ENCODE peak calls at places on chromosomes 1 and 21, in six cellular contexts. O is PC-9, K is prostate gland, X is IMR-90, Y is right lobe of liver, N is H9. T is an unnamed sample.

GRCh38 chr1:87284456-87285240 is 44.0 kb upstream of the LMO4 start:
- DNase-seq in O (no peak), K (no peak), X (peak; percentile 2), Y (no peak), N (no peak), T (no peak)

GRCh38 chr1:35505911-35506798 is 51.0 kb downstream of the KIAA0319L start:
- DNase-seq in O (peak; percentile 98), K (peak; percentile 72), X (peak; percentile 59), Y (no peak), N (no peak), T (no peak)

GRCh38 chr1:221672160-221672762 is 69.6 kb downstream of the DUSP10 start:
- DNase-seq in O (no peak), K (no peak), X (peak; percentile 86), Y (no peak), N (no peak), T (no peak)

GRCh38 chr1:234521802-234522185 is 42.8 kb upstream of the TARBP1 start:
- DNase-seq in O (no peak), K (no peak), X (no peak), Y (no peak), N (no peak), T (no peak)

GRCh38 chr1:33140153-33141149 is 41.4 kb downstream of the TRIM62 start:
- DNase-seq in O (no peak), K (no peak), X (peak; percentile 61), Y (no peak), N (peak; percentile 71), T (no peak)

GRCh38 chr1:181918893-181919728 is 142.4 kb downstream of the ZNF648 start:
- DNase-seq in O (no peak), K (no peak), X (no peak), Y (no peak), N (peak; percentile 69), T (no peak)

GRCh38 chr1:100942304-100943046 is 46.6 kb downstream of the SLC30A7 start:
- DNase-seq in O (no peak), K (no peak), X (no peak), Y (no peak), N (no peak), T (no peak)

GRCh38 chr1:168751195-168751650 is 22.2 kb upstream of the DPT start:
- DNase-seq in O (no peak), K (no peak), X (no peak), Y (no peak), N (no peak), T (no peak)

GRCh38 chr21:37463083-37463780 is 96.7 kb downstream of the DYRK1A start:
- DNase-seq in O (peak; percentile 41), K (no peak), X (peak; percentile 80), Y (no peak), N (no peak), T (no peak)

GRCh38 chr1:201190624-201191051 is at the start of gene IGFN1:
- DNase-seq in O (no peak), K (no peak), X (no peak), Y (no peak), N (peak; percentile 79), T (no peak)

GRCh38 chr1:52702886-52703787 is 5.0 kb upstream of the COA7 start:
- DNase-seq in O (peak; percentile 72), K (peak; percentile 86), X (peak; percentile 80), Y (peak; percentile 93), N (peak; percentile 97), T (peak; percentile 79)

GRCh38 chr1:200890818-200891773 is 3.6 kb upstream of the INAVA start:
- DNase-seq in O (peak; percentile 61), K (peak; percentile 30), X (peak; percentile 19), Y (peak; percentile 43), N (peak; percentile 83), T (no peak)

GRCh38 chr1:13628218-13628617 is 44.6 kb downstream of the PDPN start:
- DNase-seq in O (no peak), K (no peak), X (no peak), Y (no peak), N (no peak), T (no peak)

GRCh38 chr1:42240964-42241755 is 76.6 kb upstream of the GUCA2A start:
- DNase-seq in O (no peak), K (no peak), X (peak; percentile 65), Y (no peak), N (peak; percentile 23), T (no peak)

GRCh38 chr1:35556494-35557117 is 597 bp downstream of the KIAA0319L start:
- DNase-seq in O (no peak), K (no peak), X (no peak), Y (no peak), N (no peak), T (no peak)

GRCh38 chr1:199724049-199724448 is 303.5 kb upstream of the NR5A2 start:
- DNase-seq in O (no peak), K (no peak), X (no peak), Y (no peak), N (no peak), T (no peak)

GRCh38 chr1:77687519-77687906 is 5.1 kb upstream of the ZZZ3 start:
- DNase-seq in O (peak; percentile 41), K (no peak), X (no peak), Y (peak; percentile 26), N (peak; percentile 91), T (no peak)

GRCh38 chr1:41695118-41695517 is 210.6 kb upstream of the EDN2 start:
- DNase-seq in O (no peak), K (peak; percentile 50), X (no peak), Y (peak; percentile 51), N (no peak), T (no peak)

GRCh38 chr1:65209005-65209885 is 61.2 kb downstream of the AK4 start:
- DNase-seq in O (peak; percentile 42), K (peak; percentile 51), X (peak; percentile 47), Y (no peak), N (no peak), T (no peak)

GRCh38 chr1:16158993-16159831 is 3.3 kb upstream of the EPHA2 start:
- DNase-seq in O (peak; percentile 92), K (no peak), X (no peak), Y (no peak), N (no peak), T (peak; percentile 81)

GRCh38 chr21:43654806-43655489 is 4.3 kb downstream of the HSF2BP start:
- DNase-seq in O (peak; percentile 80), K (no peak), X (peak; percentile 70), Y (no peak), N (no peak), T (no peak)

GRCh38 chr1:92096317-92096716 is 16.2 kb downstream of the BTBD8 start:
- DNase-seq in O (no peak), K (no peak), X (peak; percentile 38), Y (no peak), N (no peak), T (no peak)

GRCh38 chr1:22320703-22321344 is 130.8 kb upstream of the ZBTB40 start:
- DNase-seq in O (no peak), K (no peak), X (no peak), Y (no peak), N (peak; percentile 22), T (no peak)

GRCh38 chr1:235073331-235073967 is 55.2 kb downstream of the TOMM20 start:
- DNase-seq in O (peak; percentile 99), K (peak; percentile 95), X (no peak), Y (peak; percentile 88), N (no peak), T (peak; percentile 84)

GRCh38 chr1:20463502-20463901 is 22.5 kb downstream of the CAMK2N1 start:
- DNase-seq in O (no peak), K (no peak), X (no peak), Y (no peak), N (no peak), T (no peak)

GRCh38 chr1:110200666-110201065 is 9.4 kb upstream of the KCNC4 start:
- DNase-seq in O (no peak), K (no peak), X (peak; percentile 47), Y (no peak), N (no peak), T (no peak)

GRCh38 chr1:236142358-236143103 is at the start of gene GPR137B:
- DNase-seq in O (no peak), K (peak; percentile 37), X (peak; percentile 54), Y (peak; percentile 74), N (peak; percentile 64), T (no peak)

GRCh38 chr1:92711473-92712165 is 73.3 kb downstream of the EVI5 start:
- DNase-seq in O (no peak), K (no peak), X (no peak), Y (no peak), N (no peak), T (no peak)

GRCh38 chr1:2888281-2888845 is 86.9 kb upstream of the TTC34 start:
- DNase-seq in O (no peak), K (no peak), X (no peak), Y (no peak), N (no peak), T (no peak)
- H3K9me3 ChIP-seq in O (no peaks in the 10 kb centered on the region), K (no peaks in the 10 kb centered on the region), X (peaks cover 67% of the 10 kb centered on the region), Y (no peaks in the 10 kb centered on the region), N (peaks cover 73% of the 10 kb centered on the region), T (no peaks in the 10 kb centered on the region)

GRCh38 chr1:28209700-28210099 is 23.1 kb downstream of the DNAJC8 start:
- DNase-seq in O (no peak), K (no peak), X (no peak), Y (no peak), N (no peak), T (no peak)
- TF ChIP-seq CTCF in O (no peak), K (no peak), X (no peak), Y (no peak), N (no peak), T (no peak)

GRCh38 chr1:39625462-39626273 is 13.8 kb downstream of the HEYL start:
- DNase-seq in O (no peak), K (no peak), X (peak; percentile 53), Y (no peak), N (no peak), T (no peak)

GRCh38 chr1:39626646-39627045 is 12.8 kb downstream of the HEYL start:
- DNase-seq in O (no peak), K (no peak), X (no peak), Y (no peak), N (no peak), T (no peak)

GRCh38 chr1:39622427-39622826 is 17.0 kb downstream of the HEYL start:
- DNase-seq in O (no peak), K (no peak), X (no peak), Y (no peak), N (no peak), T (no peak)

GRCh38 chr1:39623053-39623452 is 16.4 kb downstream of the HEYL start:
- DNase-seq in O (no peak), K (no peak), X (no peak), Y (no peak), N (no peak), T (no peak)

GRCh38 chr1:39625009-39625408 is 14.4 kb downstream of the HEYL start:
- DNase-seq in O (no peak), K (no peak), X (no peak), Y (no peak), N (no peak), T (no peak)
- H3K27me3 ChIP-seq in O (peaks cover 52% of the 10 kb centered on the region), K (no peaks in the 10 kb centered on the region), X (peaks cover 28% of the 10 kb centered on the region), Y (no peaks in the 10 kb centered on the region), N (no peaks in the 10 kb centered on the region), T (no peaks in the 10 kb centered on the region)

GRCh38 chr1:66418021-66418420 is 115.9 kb upstream of the SGIP1 start:
- DNase-seq in O (no peak), K (no peak), X (no peak), Y (no peak), N (no peak), T (no peak)
- H3K9me3 ChIP-seq in O (no peaks in the 10 kb centered on the region), K (no peaks in the 10 kb centered on the region), X (peaks cover 10% of the 10 kb centered on the region), Y (no peaks in the 10 kb centered on the region), N (peaks cover 23% of the 10 kb centered on the region), T (peaks cover 3% of the 10 kb centered on the region)

GRCh38 chr1:1019122-1019999 is 559 bp upstream of the AGRN start:
- DNase-seq in O (peak; percentile 63), K (peak; percentile 78), X (peak; percentile 75), Y (peak; percentile 90), N (peak; percentile 79), T (no peak)
- TF ChIP-seq CTCF in O (peak; percentile 63), K (peak; percentile 57), X (peak; percentile 52), Y (peak; percentile 71), N (peak; percentile 53), T (peak; percentile 80)